ENCODE peak calls at places on chromosomes 1 and 21, in nine cellular contexts. L, J, C, X, T, H, B, Y and I are unnamed samples. For H3K9me3, the result is how much of the 10 kb centered on the place peaks cover.

GRCh38 chr21:14947613-14948160 is 117.1 kb downstream of the NRIP1 start:
- DNase-seq in B (no peak), Y (no peak), X (no peak), L (no peak), T (no peak), C (no peak), J (no peak), H (no peak), I (no peak)

GRCh38 chr1:88736633-88737248 is 52.7 kb downstream of the PKN2 start:
- DNase-seq in L (peak), T (no peak), Y (no peak), B (no peak), C (no peak), X (peak), J (no peak), H (no peak), I (no peak)

GRCh38 chr1:202007703-202008489 is 2.5 kb upstream of the ELF3 start:
- DNase-seq in X (no peak), T (no peak), Y (no peak), C (no peak), L (no peak), J (no peak), H (peak), B (no peak), I (peak)

GRCh38 chr1:156964431-156964830 is 44.0 kb downstream of the LRRC71 start:
- DNase-seq in Y (no peak), B (no peak), J (no peak), T (no peak), C (no peak), H (no peak), X (no peak), L (no peak), I (no peak)

GRCh38 chr1:46370214-46370633 is 23.9 kb upstream of the FAAH start:
- DNase-seq in Y (no peak), J (no peak), C (no peak), L (peak), T (no peak), X (no peak), H (peak), B (no peak), I (no peak)

GRCh38 chr1:36924282-36924791 is 110.0 kb downstream of the GRIK3 start:
- DNase-seq in C (no peak), L (peak), Y (peak), X (peak), B (peak), J (no peak), T (peak), H (peak), I (peak)

GRCh38 chr1:96643519-96643918 is 78.1 kb upstream of the PTBP2 start:
- DNase-seq in H (no peak), T (no peak), Y (no peak), X (no peak), C (no peak), J (no peak), L (no peak), B (no peak), I (no peak)

GRCh38 chr1:29934255-29934654 is 697.9 kb downstream of the PTPRU start:
- DNase-seq in B (no peak), H (no peak), Y (no peak), T (peak), X (no peak), C (no peak), L (no peak), J (no peak), I (no peak)

GRCh38 chr1:93579891-93580290 is 101.7 kb downstream of the BCAR3 start:
- DNase-seq in L (peak), H (peak), T (peak), X (peak), C (peak), J (no peak), B (no peak), Y (no peak), I (peak)

GRCh38 chr21:42317826-42318746 is 2.9 kb upstream of the TFF3 start:
- DNase-seq in H (no peak), L (no peak), Y (no peak), T (peak), C (no peak), J (no peak), B (no peak), X (no peak), I (no peak)

GRCh38 chr1:52423771-52424170 is 19.4 kb downstream of the PRPF38A start:
- DNase-seq in C (no peak), L (no peak), X (no peak), H (no peak), Y (no peak), T (no peak), B (peak), J (no peak), I (no peak)

GRCh38 chr21:18368193-18368592 is 35.4 kb downstream of the TMPRSS15 start:
- DNase-seq in J (no peak), Y (no peak), H (no peak), C (no peak), L (no peak), X (no peak), B (no peak), T (no peak), I (no peak)

GRCh38 chr1:86370627-86371026 is 25.5 kb downstream of the ODF2L start:
- DNase-seq in Y (no peak), B (no peak), C (no peak), H (no peak), T (no peak), L (peak), X (no peak), J (no peak), I (no peak)

GRCh38 chr1:208475951-208476824 is 232.0 kb upstream of the PLXNA2 start:
- DNase-seq in H (no peak), J (no peak), Y (no peak), B (no peak), L (peak), X (peak), T (peak), C (no peak), I (no peak)

GRCh38 chr1:85975770-85976386 is 180.7 kb downstream of the COL24A1 start:
- DNase-seq in H (no peak), C (no peak), B (no peak), Y (no peak), L (no peak), X (no peak), T (no peak), J (no peak), I (no peak)

GRCh38 chr1:40699787-40700186 is 8.3 kb downstream of the NFYC start:
- DNase-seq in T (no peak), B (no peak), J (no peak), H (no peak), L (peak), X (no peak), Y (no peak), C (no peak), I (no peak)

GRCh38 chr1:174352117-174352516 is 95.6 kb upstream of the GPR52 start:
- DNase-seq in X (no peak), B (no peak), H (no peak), Y (no peak), J (no peak), T (no peak), C (no peak), L (peak), I (no peak)

GRCh38 chr21:36834192-36834591 is 132.3 kb downstream of the HLCS start:
- DNase-seq in T (no peak), B (no peak), C (no peak), L (no peak), H (no peak), X (no peak), Y (no peak), J (no peak), I (no peak)

GRCh38 chr1:16724718-16725438 is 15.4 kb upstream of the RNU1-4 start:
- DNase-seq in C (peak), J (no peak), H (peak), Y (peak), T (peak), X (no peak), L (no peak), B (no peak), I (no peak)

GRCh38 chr1:109170051-109170775 is 43.5 kb upstream of the SARS1 start:
- DNase-seq in B (no peak), X (no peak), J (no peak), L (peak), H (no peak), Y (no peak), T (no peak), C (no peak), I (no peak)

GRCh38 chr1:34914958-34915357 is 14.5 kb downstream of the DLGAP3 start:
- DNase-seq in B (no peak), X (no peak), L (no peak), H (no peak), J (no peak), Y (no peak), T (no peak), C (no peak), I (no peak)

GRCh38 chr1:107767156-107767582 is 197.8 kb downstream of the VAV3 start:
- DNase-seq in C (no peak), L (no peak), H (no peak), Y (no peak), X (no peak), J (no peak), B (no peak), T (no peak), I (no peak)

GRCh38 chr1:172929006-172929405 is 121.7 kb downstream of the TNFSF18 start:
- DNase-seq in J (no peak), Y (no peak), H (no peak), X (no peak), C (no peak), L (peak), B (no peak), T (no peak), I (no peak)

GRCh38 chr1:152511596-152511995 is 993 bp downstream of the LCE5A start:
- DNase-seq in B (no peak), H (no peak), X (no peak), T (no peak), Y (no peak), J (no peak), C (no peak), L (no peak), I (no peak)
- H3K9me3 ChIP-seq in B (under half), H (under half), X (under half), T (under half), Y (under half), J (under half), C (under half), L (under half), I (under half)

GRCh38 chr1:117612517-117613248 is 6.8 kb downstream of the TENT5C start:
- DNase-seq in X (peak), H (no peak), Y (no peak), T (no peak), B (no peak), J (peak), C (no peak), L (peak), I (no peak)
- H3K27ac ChIP-seq in X (peak), H (peak), Y (no peak), T (peak), B (no peak), J (peak), C (peak), L (peak), I (peak)

GRCh38 chr1:231092380-231092779 is 52.3 kb upstream of the FAM89A start:
- DNase-seq in C (no peak), X (no peak), H (no peak), T (no peak), L (no peak), Y (no peak), J (no peak), B (no peak), I (no peak)

GRCh38 chr1:231094421-231094820 is 54.4 kb upstream of the FAM89A start:
- DNase-seq in C (no peak), L (no peak), Y (no peak), T (no peak), J (no peak), H (no peak), B (no peak), X (no peak), I (no peak)

GRCh38 chr1:231093158-231093922 is 53.3 kb upstream of the FAM89A start:
- DNase-seq in H (no peak), X (peak), J (no peak), C (no peak), T (no peak), Y (no peak), L (peak), B (no peak), I (no peak)

GRCh38 chr1:231091415-231091814 is 51.4 kb upstream of the FAM89A start:
- DNase-seq in X (no peak), Y (no peak), H (no peak), J (no peak), B (no peak), T (no peak), L (no peak), C (no peak), I (no peak)

DNA sequence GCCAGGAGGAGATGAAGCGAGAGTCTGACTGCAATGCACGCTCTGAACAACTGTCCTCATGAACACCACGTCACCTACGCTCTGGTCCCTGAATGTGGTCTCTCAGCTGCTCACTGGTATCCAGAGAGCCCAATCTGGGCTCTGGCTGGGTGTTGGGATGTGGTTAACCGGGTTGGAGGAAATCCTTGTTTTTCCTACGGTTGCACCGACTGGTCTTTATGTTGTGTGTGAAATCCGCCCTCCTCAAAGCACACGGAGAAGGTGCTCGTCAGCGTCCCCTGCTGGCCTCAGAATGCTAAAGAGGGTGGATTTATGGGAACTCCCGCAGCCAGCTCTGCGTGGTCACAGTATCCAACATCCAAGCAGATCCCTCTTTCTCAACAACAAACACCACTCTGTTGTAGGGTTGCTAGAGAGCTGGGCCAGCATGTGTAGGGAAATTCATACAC is 51.8 kb upstream of the FAM89A start:
- DNase-seq in L (no peak), C (no peak), J (no peak), B (peak), X (peak), H (peak), Y (no peak), T (no peak), I (peak)
- TF ChIP-seq CTCF in L (peak), C (peak), J (no peak), B (peak), X (peak), H (peak), Y (no peak), T (no peak), I (peak)

GRCh38 chr1:179478370-179478769 is 97.4 kb downstream of the NPHS2 start:
- DNase-seq in B (no peak), C (no peak), J (no peak), Y (no peak), H (no peak), T (no peak), X (no peak), L (no peak), I (no peak)
- H3K9me3 ChIP-seq in B (under half), C (under half), J (under half), Y (under half), H (under half), T (under half), X (under half), L (under half), I (under half)

GRCh38 chr1:58781541-58782307 is 2.1 kb downstream of the JUN start:
- DNase-seq in T (peak), Y (peak), L (peak), X (peak), H (peak), C (peak), J (peak), B (peak), I (peak)
- H3K27ac ChIP-seq in T (peak), Y (peak), L (peak), X (peak), H (peak), C (peak), J (peak), B (peak), I (peak)